ENCODE peak calls at places on chromosomes 13 and 19, in ten cellular contexts. X is glutamatergic neuron, Z is body of pancreas, P is AG09319, K is lung, Y is endodermal cell, S is colonic mucosa, A is lower leg skin, G is cardiac fibroblast, V is AG10803. F is an unnamed sample.

GRCh38 chr19:18924684-18925213 is 5.2 kb downstream of the DDX49 start:
- DNase-seq in X (no peak), Z (no peak), P (no peak), K (no peak), Y (no peak), S (no peak), A (no peak), G (no peak), V (no peak), F (no peak)

GRCh38 chr19:55670280-55671053 is 4.6 kb upstream of the EPN1 start:
- DNase-seq in X (no peak), Z (no peak), P (no peak), K (no peak), Y (peak; percentile 75), S (no peak), A (no peak), G (no peak), V (peak; percentile 9), F (no peak)

GRCh38 chr19:19514881-19515763 is at the start of gene TSSK6:
- DNase-seq in X (no peak), Z (no peak), P (no peak), K (no peak), Y (no peak), S (peak; percentile 32), A (no peak), G (no peak), V (no peak), F (no peak)

GRCh38 chr19:5255602-5256231 is 84.9 kb downstream of the PTPRS start:
- DNase-seq in X (no peak), Z (no peak), P (no peak), K (no peak), Y (no peak), S (no peak), A (no peak), G (no peak), V (no peak), F (no peak)

GRCh38 chr19:4374451-4375163 is 25.7 kb downstream of the SH3GL1 start:
- DNase-seq in X (no peak), Z (peak; percentile 69), P (peak; percentile 70), K (peak; percentile 81), Y (peak; percentile 76), S (peak; percentile 74), A (peak; percentile 96), G (peak; percentile 95), V (peak; percentile 93), F (no peak)

GRCh38 chr13:70310720-70311119 is 202.5 kb upstream of the KLHL1 start:
- DNase-seq in X (no peak), Z (peak; percentile 65), P (no peak), K (no peak), Y (peak; percentile 66), S (peak; percentile 21), A (no peak), G (no peak), V (no peak), F (no peak)

GRCh38 chr19:29672933-29673336 is 7.7 kb downstream of the PLEKHF1 start:
- DNase-seq in X (no peak), Z (peak; percentile 45), P (no peak), K (no peak), Y (no peak), S (no peak), A (peak; percentile 84), G (no peak), V (no peak), F (peak; percentile 95)

GRCh38 chr13:51714663-51715168 is 89.2 kb downstream of the DHRS12 start:
- DNase-seq in X (no peak), Z (no peak), P (no peak), K (no peak), Y (no peak), S (no peak), A (no peak), G (peak; percentile 85), V (peak; percentile 62), F (no peak)

GRCh38 chr13:24213932-24214331 is 53.4 kb downstream of the SPATA13 start:
- DNase-seq in X (no peak), Z (no peak), P (no peak), K (peak; percentile 13), Y (no peak), S (no peak), A (no peak), G (no peak), V (no peak), F (no peak)

GRCh38 chr13:24216176-24216575 is 55.7 kb downstream of the SPATA13 start:
- DNase-seq in X (no peak), Z (no peak), P (no peak), K (no peak), Y (no peak), S (no peak), A (no peak), G (no peak), V (no peak), F (no peak)

GRCh38 chr13:24215732-24216131 is 55.2 kb downstream of the SPATA13 start:
- DNase-seq in X (no peak), Z (peak; percentile 92), P (no peak), K (no peak), Y (no peak), S (no peak), A (no peak), G (peak; percentile 74), V (peak; percentile 58), F (no peak)

GRCh38 chr13:24215007-24215633 is 54.6 kb downstream of the SPATA13 start:
- DNase-seq in X (no peak), Z (no peak), P (no peak), K (no peak), Y (no peak), S (no peak), A (no peak), G (no peak), V (no peak), F (no peak)

DNA sequence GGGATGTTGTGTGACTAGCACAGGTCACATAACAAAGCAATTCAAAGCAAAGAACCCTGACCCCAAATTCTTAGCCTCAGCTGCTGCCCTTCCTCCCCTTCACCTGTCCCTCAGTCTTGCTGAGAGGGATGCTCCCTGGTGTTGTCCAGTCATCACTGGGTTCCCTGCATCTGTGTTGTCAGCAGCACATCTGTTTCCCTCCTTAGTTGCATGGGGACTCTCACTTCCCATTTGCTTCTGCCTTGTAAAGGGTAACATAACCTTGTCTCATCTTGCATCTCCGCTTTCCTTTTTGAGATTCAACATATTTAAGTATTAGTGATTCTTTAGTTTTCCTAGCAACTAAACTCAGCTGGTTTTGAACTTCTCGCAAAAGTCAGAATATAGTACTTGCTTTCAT is 54.0 kb downstream of the SPATA13 start:
- DNase-seq in X (no peak), Z (no peak), P (no peak), K (peak; percentile 24), Y (no peak), S (no peak), A (no peak), G (no peak), V (no peak), F (no peak)
- TF ChIP-seq CTCF in X (no peak), Z (no peak), P (no peak), K (no peak), Y (no peak), S (no peak), A (no peak), G (no peak), V (no peak), F (no peak)

DNA sequence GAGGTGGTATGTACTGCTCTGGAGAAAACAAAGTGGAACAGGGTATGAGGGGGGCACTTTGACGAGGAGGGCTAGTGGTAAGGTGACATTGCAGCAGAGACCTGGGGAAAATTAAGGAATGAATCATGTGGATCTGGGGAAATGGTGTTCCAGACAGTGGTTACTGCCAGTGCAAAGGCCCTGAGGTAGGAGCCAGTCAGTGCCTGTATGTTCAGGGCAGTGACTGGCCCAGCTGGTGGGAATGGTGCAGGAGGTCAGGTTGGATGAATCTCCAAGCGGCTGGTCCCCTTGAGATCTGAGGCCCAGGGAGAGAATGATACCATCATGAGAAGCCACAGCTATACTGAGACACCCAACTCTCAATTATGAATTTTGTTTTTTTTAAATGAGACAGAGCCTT is 4.9 kb downstream of the VAV1 start:
- DNase-seq in X (no peak), Z (no peak), P (no peak), K (no peak), Y (no peak), S (no peak), A (no peak), G (no peak), V (no peak), F (no peak)
- TF ChIP-seq CTCF in X (no peak), Z (no peak), P (no peak), K (no peak), Y (no peak), S (no peak), A (no peak), G (no peak), V (no peak), F (no peak)

GRCh38 chr19:16327911-16328823 is 3.5 kb downstream of the KLF2 start:
- DNase-seq in X (no peak), Z (peak; percentile 85), P (peak; percentile 66), K (peak; percentile 89), Y (no peak), S (peak; percentile 74), A (peak; percentile 96), G (peak; percentile 94), V (peak; percentile 93), F (peak; percentile 65)

GRCh38 chr19:16327501-16327900 is 2.9 kb downstream of the KLF2 start:
- DNase-seq in X (no peak), Z (no peak), P (no peak), K (no peak), Y (no peak), S (no peak), A (no peak), G (no peak), V (peak; percentile 31), F (no peak)

GRCh38 chr19:16327131-16327450 is 2.5 kb downstream of the KLF2 start:
- DNase-seq in X (no peak), Z (no peak), P (no peak), K (no peak), Y (no peak), S (no peak), A (no peak), G (no peak), V (peak; percentile 4), F (no peak)

GRCh38 chr19:16330368-16330801 is 5.8 kb downstream of the KLF2 start:
- DNase-seq in X (no peak), Z (peak; percentile 72), P (no peak), K (peak; percentile 74), Y (peak; percentile 71), S (peak; percentile 69), A (peak; percentile 93), G (peak; percentile 92), V (peak; percentile 79), F (peak; percentile 98)

GRCh38 chr19:16328824-16329482 is 4.3 kb downstream of the KLF2 start:
- DNase-seq in X (no peak), Z (no peak), P (no peak), K (no peak), Y (no peak), S (no peak), A (no peak), G (peak; percentile 57), V (peak; percentile 54), F (peak; percentile 51)
- TF ChIP-seq CTCF in X (no peak), Z (no peak), P (no peak), K (no peak), Y (no peak), S (no peak), A (no peak), G (no peak), V (peak; percentile 20), F (peak; percentile 9)

GRCh38 chr13:44816701-44817684 is 172.3 kb downstream of the NUFIP1 start:
- DNase-seq in X (no peak), Z (no peak), P (no peak), K (no peak), Y (peak; percentile 43), S (no peak), A (no peak), G (peak; percentile 68), V (peak; percentile 48), F (no peak)

GRCh38 chr13:44819245-44819644 is 170.0 kb downstream of the NUFIP1 start:
- DNase-seq in X (no peak), Z (peak; percentile 38), P (no peak), K (no peak), Y (peak; percentile 27), S (no peak), A (no peak), G (peak; percentile 86), V (peak; percentile 50), F (peak; percentile 27)

GRCh38 chr13:44818016-44818415 is 171.3 kb downstream of the NUFIP1 start:
- DNase-seq in X (no peak), Z (no peak), P (no peak), K (no peak), Y (no peak), S (no peak), A (no peak), G (no peak), V (no peak), F (no peak)

GRCh38 chr13:44819762-44820161 is 169.5 kb downstream of the NUFIP1 start:
- DNase-seq in X (no peak), Z (no peak), P (no peak), K (no peak), Y (no peak), S (no peak), A (no peak), G (no peak), V (no peak), F (no peak)

DNA sequence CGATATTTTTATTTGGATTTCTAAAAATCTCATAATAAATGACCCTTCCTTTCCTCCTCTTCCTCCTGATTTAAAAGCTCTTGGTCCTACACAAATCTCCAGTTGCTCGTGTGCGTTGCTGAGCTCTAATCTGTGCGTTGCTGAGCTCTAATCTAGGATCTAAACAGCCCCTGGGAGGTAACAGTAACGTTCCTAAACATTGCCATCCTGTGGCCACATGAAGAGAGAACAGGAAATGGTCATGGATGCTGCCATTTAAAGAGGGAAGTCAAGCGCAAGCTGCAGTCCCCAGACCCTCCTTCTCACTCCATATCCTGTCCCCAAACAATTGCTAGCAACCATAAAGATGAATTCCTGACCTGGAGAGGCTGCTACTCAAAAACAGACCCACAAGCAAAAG is 170.8 kb downstream of the NUFIP1 start:
- DNase-seq in X (no peak), Z (peak; percentile 29), P (no peak), K (no peak), Y (peak; percentile 69), S (no peak), A (no peak), G (peak; percentile 51), V (no peak), F (no peak)
- TF ChIP-seq CTCF in X (no peak), Z (peak; percentile 48), P (no peak), K (no peak), Y (peak; percentile 79), S (no peak), A (no peak), G (no peak), V (no peak), F (no peak)

F was measured in activated CD8-positive, alpha-beta T cell treated with anti-CD3 and anti-CD28 coated beads for 36 hours.